ENCODE peak calls at places on chromosomes 16 and 17, in four cellular contexts. A is IMR-90, Y is GM23248, N is tibial artery. F is an unnamed sample. For H3K9me3, the result is how much of the 10 kb centered on the place peaks cover.

GRCh38 chr17:32627233-32628008 is 140.6 kb downstream of the CDK5R1 start:
- DNase-seq in A (no peak), Y (peak), N (no peak), F (no peak)

GRCh38 chr17:77963441-77963840 is 4.9 kb downstream of the TNRC6C start:
- DNase-seq in A (peak), Y (peak), N (no peak), F (no peak)

GRCh38 chr16:50602531-50603205 is 54.5 kb downstream of the NKD1 start:
- DNase-seq in A (no peak), Y (no peak), N (no peak), F (no peak)

GRCh38 chr17:77607606-77608005 is 350.9 kb upstream of the TNRC6C start:
- DNase-seq in A (no peak), Y (no peak), N (no peak), F (no peak)

GRCh38 chr16:13351651-13352217 is 450.3 kb downstream of the SHISA9 start:
- DNase-seq in A (no peak), Y (no peak), N (no peak), F (no peak)

GRCh38 chr16:54171855-54172537 is 114.6 kb downstream of the IRX3 start:
- DNase-seq in A (peak), Y (peak), N (no peak), F (no peak)

GRCh38 chr17:63647065-63647725 is 25.0 kb downstream of the MAP3K3 start:
- DNase-seq in A (peak), Y (peak), N (no peak), F (no peak)

GRCh38 chr16:15874745-15875314 is 13.6 kb downstream of the CEP20 start:
- DNase-seq in A (peak), Y (peak), N (peak), F (peak)

GRCh38 chr16:50967827-50968612 is 183.1 kb downstream of the SALL1 start:
- DNase-seq in A (no peak), Y (no peak), N (no peak), F (no peak)

GRCh38 chr17:71628306-71628705 is 492.5 kb upstream of the SOX9 start:
- DNase-seq in A (no peak), Y (peak), N (no peak), F (no peak)

GRCh38 chr16:79001156-79001997 is 599.2 kb downstream of the MAF start:
- DNase-seq in A (no peak), Y (no peak), N (no peak), F (no peak)

GRCh38 chr17:74010903-74011302 is 192.6 kb upstream of the RPL38 start:
- DNase-seq in A (no peak), Y (no peak), N (no peak), F (no peak)

GRCh38 chr16:51402785-51403184 is 251.7 kb upstream of the SALL1 start:
- DNase-seq in A (no peak), Y (peak), N (no peak), F (no peak)

GRCh38 chr17:17885029-17885351 is 48.2 kb upstream of the SREBF1 start:
- DNase-seq in A (no peak), Y (no peak), N (no peak), F (no peak)

GRCh38 chr17:14886200-14886739 is 378.9 kb downstream of the PMP22 start:
- DNase-seq in A (no peak), Y (peak), N (no peak), F (no peak)

GRCh38 chr16:86363836-86364618 is 146.3 kb upstream of the FOXF1 start:
- DNase-seq in A (no peak), Y (peak), N (no peak), F (no peak)

GRCh38 chr17:6555331-6556120 is 829 bp downstream of the PITPNM3 start:
- DNase-seq in A (peak), Y (peak), N (no peak), F (peak)

GRCh38 chr17:83201206-83202001 is 122.0 kb downstream of the METRNL start:
- DNase-seq in A (no peak), Y (peak), N (peak), F (peak)

GRCh38 chr17:50199651-50200446 is 1.6 kb downstream of the COL1A1 start:
- DNase-seq in A (peak), Y (peak), N (peak), F (peak)

GRCh38 chr16:68265078-68265925 is 976 bp downstream of the SLC7A6 start:
- DNase-seq in A (peak), Y (peak), N (peak), F (peak)

DNA sequence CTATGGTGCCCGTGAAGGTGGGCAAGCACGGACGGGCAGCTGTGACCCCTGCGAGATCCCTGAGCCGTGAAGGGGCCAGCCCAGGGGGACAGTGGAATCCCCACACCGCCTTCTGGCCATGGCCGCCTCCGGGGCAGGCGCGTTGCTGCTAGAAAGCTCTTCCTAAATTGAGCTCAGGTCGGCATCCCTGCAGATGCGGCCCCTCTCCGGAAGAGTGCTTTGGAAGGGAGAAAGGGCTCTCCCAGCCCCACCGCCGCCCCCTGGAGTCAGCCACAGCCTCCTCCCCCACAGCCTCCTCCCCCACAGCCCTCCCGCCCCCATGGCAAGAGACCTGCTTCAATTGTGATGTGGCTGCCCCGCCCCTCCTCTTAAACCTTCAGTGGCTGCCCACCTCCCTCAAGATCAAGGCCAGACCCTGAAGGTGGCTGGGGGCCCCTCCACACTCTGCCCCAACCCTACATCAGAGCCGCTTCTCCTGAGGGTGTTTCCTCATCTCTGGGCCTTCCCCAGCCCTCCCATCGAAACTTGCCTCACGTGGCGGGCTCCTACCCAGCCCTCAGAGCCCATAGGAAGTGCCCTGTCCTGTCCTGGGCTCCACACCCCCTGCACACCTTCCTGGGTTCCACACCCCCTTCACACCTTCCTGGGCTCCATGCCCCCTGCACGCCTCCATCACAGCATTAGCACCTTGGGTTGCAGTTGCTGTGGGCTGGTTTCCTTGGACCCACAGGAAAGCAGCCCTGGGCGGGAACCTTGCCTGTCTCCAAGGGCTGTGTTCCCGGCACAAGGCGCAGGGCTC is 5.5 kb upstream of the CBFA2T3 start:
- DNase-seq in A (no peak), Y (no peak), N (no peak), F (no peak)
- H3K27ac ChIP-seq in A (no peak), Y (no peak), N (no peak), F (no peak)

GRCh38 chr16:35431829-35432663 is 1972.6 kb downstream of the TP53TG3F start:
- DNase-seq in A (no peak), Y (peak), N (no peak), F (no peak)
- H3K9me3 ChIP-seq in A (under half), Y (under half), N (under half), F (under half)

DNA sequence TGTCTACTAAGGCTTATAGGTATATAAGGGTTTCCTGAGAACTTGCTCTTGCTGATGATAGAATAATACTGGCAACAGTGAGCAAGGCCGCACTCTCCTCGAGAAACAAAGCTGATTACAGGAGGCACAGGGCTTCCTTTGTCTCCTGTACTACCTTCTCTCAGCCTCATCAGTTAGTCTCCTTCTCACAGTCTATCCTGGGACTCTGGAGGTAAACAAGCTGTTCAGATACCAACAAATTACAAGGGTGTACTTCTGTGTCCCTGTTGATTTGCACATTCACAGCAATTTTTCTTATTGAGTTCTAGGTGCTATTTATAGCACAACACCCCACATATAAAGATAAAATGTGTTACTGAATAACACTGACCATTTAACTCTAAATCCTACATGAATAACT is 98.7 kb downstream of the TRIM37 start:
- DNase-seq in A (no peak), Y (no peak), N (no peak), F (no peak)
- H3K27ac ChIP-seq in A (no peak), Y (no peak), N (no peak), F (no peak)

GRCh38 chr16:35146031-35146710 is 1686.8 kb downstream of the TP53TG3F start:
- DNase-seq in A (no peak), Y (no peak), N (no peak), F (no peak)
- H3K9me3 ChIP-seq in A (under half), Y (under half), N (under half), F (under half)

DNA sequence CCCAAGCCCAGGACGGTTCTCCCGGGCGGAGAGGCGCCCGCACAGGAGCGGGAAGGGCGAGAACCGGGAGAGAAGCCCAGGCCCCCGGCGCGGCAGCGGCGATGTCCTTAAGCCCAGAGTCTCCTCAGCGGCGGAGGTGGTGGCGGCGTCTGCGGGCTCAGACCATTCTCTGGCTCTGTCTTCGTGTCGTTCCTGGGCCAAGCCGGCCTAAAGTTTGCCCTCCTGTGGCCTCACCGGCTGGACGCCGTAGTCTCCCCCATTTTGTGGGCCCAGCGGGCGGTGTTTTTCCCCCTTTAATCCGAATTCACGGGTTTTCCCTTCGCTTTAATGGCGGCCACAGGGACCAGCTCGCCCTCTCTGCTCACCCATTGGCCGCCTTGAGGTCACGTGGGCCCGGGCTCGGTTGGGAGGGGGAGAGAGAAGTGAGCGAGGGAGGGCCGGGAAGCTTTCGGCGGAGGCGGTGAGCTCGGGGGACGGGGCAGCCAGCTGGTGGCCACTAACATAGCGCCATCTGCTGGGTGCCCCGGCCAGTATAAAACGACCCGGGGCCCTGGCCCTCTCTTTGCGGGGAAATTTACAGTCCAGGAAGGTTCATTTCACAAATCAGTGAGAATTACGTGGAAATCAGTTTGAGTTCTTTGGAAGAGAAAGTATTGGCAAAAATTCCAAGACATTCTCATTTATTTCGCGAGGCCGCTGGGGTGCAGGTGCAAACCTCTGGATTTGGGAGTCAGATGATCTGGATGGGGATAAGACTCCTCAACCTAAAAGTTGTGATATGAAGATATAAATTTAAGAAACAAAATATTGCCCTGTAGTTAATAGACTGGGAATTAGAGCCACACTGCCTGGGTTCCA is 762 bp upstream of the MED13 start:
- DNase-seq in A (peak), Y (peak), N (peak), F (peak)
- H3K27ac ChIP-seq in A (peak), Y (peak), N (peak), F (peak)

GRCh38 chr16:60142991-60143705 is 1409.0 kb upstream of the GOT2 start:
- DNase-seq in A (no peak), Y (no peak), N (no peak), F (no peak)

DNA sequence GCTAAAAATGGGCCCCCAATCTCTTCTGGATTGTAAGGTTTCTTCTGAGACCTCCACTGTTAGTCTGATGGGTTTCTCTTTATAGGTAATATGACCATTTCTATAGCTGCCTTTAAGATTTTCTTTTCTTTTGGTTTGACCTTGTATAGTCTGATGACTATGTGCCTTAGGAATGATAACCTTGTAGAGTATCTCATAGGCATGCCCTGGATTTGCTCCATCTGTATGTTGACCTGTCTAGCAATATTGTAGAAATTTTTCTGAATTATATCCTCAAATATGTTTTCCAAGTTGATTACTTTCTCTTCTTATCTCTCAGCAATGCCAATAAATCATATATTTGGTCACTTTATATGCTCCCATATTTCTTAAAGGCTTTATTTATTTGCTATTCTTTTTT is 1403.8 kb upstream of the GOT2 start:
- DNase-seq in A (no peak), Y (no peak), N (no peak), F (no peak)
- H3K9me3 ChIP-seq in A (under half), Y (under half), N (under half), F (under half)

DNA sequence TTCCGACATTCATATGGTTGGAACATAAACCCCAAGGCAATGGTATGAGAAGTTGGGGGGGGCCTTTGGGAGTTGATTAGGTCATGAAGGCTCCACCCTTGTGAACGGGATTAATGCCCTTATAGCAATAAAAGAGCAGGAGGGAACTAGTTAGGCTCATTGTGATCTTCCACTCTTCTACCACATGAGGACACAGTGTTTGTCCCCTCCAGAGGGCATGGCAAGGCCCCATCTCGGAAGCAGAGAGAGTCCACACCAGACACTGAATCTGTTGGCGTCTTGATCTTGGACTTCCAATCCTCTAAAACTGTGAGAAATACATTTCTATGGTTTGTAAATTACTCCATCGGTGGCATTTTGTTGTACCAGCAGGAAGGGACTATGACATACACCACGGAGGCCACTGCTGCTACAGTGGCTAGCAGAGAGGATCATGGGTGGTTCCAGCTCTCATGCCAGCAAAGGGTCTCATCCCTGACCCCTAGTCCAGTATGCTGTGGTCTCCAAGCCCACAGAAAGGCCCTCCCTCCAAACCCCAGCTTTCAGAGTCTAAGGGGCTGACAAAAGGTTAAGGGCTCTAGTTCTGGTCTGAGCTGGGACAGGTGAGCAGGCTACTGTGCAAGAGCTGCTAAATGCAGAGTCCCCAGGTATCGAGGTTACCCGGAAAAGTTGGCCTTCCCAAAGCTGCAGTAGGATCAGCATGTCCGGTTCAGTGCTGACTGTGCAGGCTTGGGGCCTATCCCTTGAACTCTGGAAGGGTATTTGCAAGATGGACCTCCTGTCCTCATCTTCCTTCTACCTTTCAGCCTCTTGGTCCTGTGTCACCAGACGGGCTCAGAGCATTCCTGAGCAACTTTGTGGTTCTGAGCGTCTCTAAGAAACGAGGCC is 12.2 kb downstream of the CCR7 start:
- DNase-seq in A (no peak), Y (peak), N (peak), F (no peak)
- H3K27ac ChIP-seq in A (peak), Y (peak), N (peak), F (peak)

GRCh38 chr17:9900019-9900594 is 5.0 kb downstream of the RCVRN start:
- DNase-seq in A (no peak), Y (peak), N (no peak), F (peak)

GRCh38 chr17:9898812-9899211 is 6.3 kb downstream of the RCVRN start:
- DNase-seq in A (no peak), Y (no peak), N (no peak), F (no peak)

GRCh38 chr17:9899280-9900018 is 5.6 kb downstream of the RCVRN start:
- DNase-seq in A (no peak), Y (no peak), N (no peak), F (no peak)

GRCh38 chr17:9902116-9902515 is 3.0 kb downstream of the RCVRN start:
- DNase-seq in A (peak), Y (no peak), N (no peak), F (no peak)

DNA sequence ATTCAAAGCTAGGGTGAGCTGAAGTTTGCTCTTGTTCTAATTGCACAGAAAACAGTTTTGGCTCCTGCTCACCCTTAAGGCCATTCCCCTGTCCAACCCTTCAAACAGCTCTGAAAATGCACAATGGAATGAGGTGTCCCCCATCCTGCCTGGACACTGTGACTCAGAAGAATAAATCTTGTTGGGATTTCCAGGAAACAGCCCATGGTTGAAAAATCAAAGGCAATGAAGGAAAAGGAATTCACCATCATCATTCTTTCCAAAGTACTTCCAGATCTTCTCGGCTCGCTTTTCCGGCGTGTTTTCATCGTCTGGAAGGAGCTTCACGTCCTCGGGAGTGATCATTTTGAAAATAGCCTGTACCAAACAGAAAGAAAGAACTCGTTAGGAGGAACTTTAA is 4.3 kb downstream of the RCVRN start:
- DNase-seq in A (peak), Y (peak), N (no peak), F (no peak)
- H3K9me3 ChIP-seq in A (under half), Y (under half), N (under half), F (under half)

F was measured in right cardiac atrium.